ENCODE peak calls at places on chromosome 4, in four cellular contexts. S is ovary, E is H1, Q is suprapubic skin. G is an unnamed sample.

GRCh38 chr4:65798498-65799127 is 128.3 kb upstream of the EPHA5 start:
- DNase-seq in Q (no peak), S (no peak), E (no peak), G (no peak)

GRCh38 chr4:146110847-146111485 is 64.6 kb upstream of the LSM6 start:
- DNase-seq in E (no peak), S (no peak), Q (no peak), G (peak)

GRCh38 chr4:10879411-10880110 is 195.0 kb upstream of the CLNK start:
- DNase-seq in Q (no peak), S (no peak), E (no peak), G (no peak)

GRCh38 chr4:141375855-141376254 is 155.2 kb downstream of the ZNF330 start:
- DNase-seq in E (no peak), S (no peak), Q (no peak), G (no peak)

GRCh38 chr4:73816814-73817213 is 19.7 kb upstream of the CXCL6 start:
- DNase-seq in E (no peak), S (no peak), Q (no peak), G (no peak)

GRCh38 chr4:86233681-86234080 is 126.2 kb downstream of the MAPK10 start:
- DNase-seq in Q (no peak), E (no peak), S (no peak), G (no peak)

GRCh38 chr4:16083217-16084191 is at the start of gene PROM1:
- DNase-seq in E (peak), S (no peak), Q (no peak), G (peak)

GRCh38 chr4:105074097-105074496 is 72.6 kb upstream of the TET2 start:
- DNase-seq in S (no peak), Q (no peak), E (no peak), G (no peak)

GRCh38 chr4:132955146-132955545 is 193.9 kb upstream of the PCDH10 start:
- DNase-seq in S (no peak), E (no peak), Q (no peak), G (no peak)

GRCh38 chr4:79232555-79232954 is 93.3 kb downstream of the NAA11 start:
- DNase-seq in E (no peak), S (no peak), Q (no peak), G (no peak)

GRCh38 chr4:36244257-36245084 is at the start of gene ARAP2:
- DNase-seq in E (peak), Q (no peak), S (no peak), G (no peak)

GRCh38 chr4:90120037-90120436 is 7.2 kb upstream of the CCSER1 start:
- DNase-seq in Q (no peak), E (no peak), S (no peak), G (no peak)

GRCh38 chr4:41148292-41148691 is 66.0 kb downstream of the APBB2 start:
- DNase-seq in E (no peak), S (no peak), Q (no peak), G (no peak)

GRCh38 chr4:71138007-71138600 is 144.7 kb downstream of the DCK start:
- DNase-seq in Q (no peak), E (no peak), S (no peak), G (no peak)

GRCh38 chr4:80231180-80231579 is 33.9 kb downstream of the PRDM8 start:
- DNase-seq in S (no peak), Q (no peak), E (no peak), G (no peak)

GRCh38 chr4:83054928-83055327 is 19.9 kb downstream of the COPS4 start:
- DNase-seq in S (no peak), E (no peak), Q (no peak), G (no peak)

GRCh38 chr4:170008376-170008775 is 17.8 kb downstream of the MFAP3L start:
- DNase-seq in S (no peak), E (peak), Q (no peak), G (peak)

GRCh38 chr4:76683154-76683553 is 214.8 kb downstream of the SOWAHB start:
- DNase-seq in Q (no peak), S (no peak), E (no peak), G (no peak)

GRCh38 chr4:149264093-149264733 is 551.4 kb downstream of the IQCM start:
- DNase-seq in S (no peak), Q (no peak), E (peak), G (no peak)

GRCh38 chr4:128663325-128663724 is 146.2 kb upstream of the JADE1 start:
- DNase-seq in S (no peak), E (no peak), Q (no peak), G (no peak)

GRCh38 chr4:3324093-3324815 is 31.4 kb downstream of the RGS12 start:
- DNase-seq in E (peak), Q (no peak), S (peak), G (no peak)

GRCh38 chr4:5787311-5787710 is 76.3 kb downstream of the EVC start:
- DNase-seq in S (no peak), Q (peak), E (peak), G (no peak)

GRCh38 chr4:54658321-54659093 is 750 bp downstream of the KIT start:
- DNase-seq in E (peak), Q (peak), S (peak), G (no peak)

GRCh38 chr4:103719320-103720204 is at the start of gene TACR3:
- DNase-seq in Q (no peak), S (no peak), E (peak), G (no peak)

GRCh38 chr4:71430609-71431008 is 91.8 kb downstream of the SLC4A4 start:
- DNase-seq in E (no peak), Q (no peak), S (no peak), G (no peak)

GRCh38 chr4:128868758-128869157 is 59.3 kb downstream of the JADE1 start:
- DNase-seq in E (peak), Q (no peak), S (no peak), G (no peak)

GRCh38 chr4:41346306-41347061 is 89.8 kb downstream of the UCHL1 start:
- DNase-seq in E (no peak), Q (no peak), S (no peak), G (no peak)

GRCh38 chr4:98113005-98113404 is 30.3 kb downstream of the STPG2 start:
- DNase-seq in S (peak), Q (no peak), E (no peak), G (no peak)

GRCh38 chr4:14924945-14925344 is 77.3 kb upstream of the CPEB2 start:
- DNase-seq in S (no peak), E (no peak), Q (no peak), G (no peak)

GRCh38 chr4:145409393-145409792 is 72.3 kb upstream of the SMAD1 start:
- DNase-seq in E (no peak), S (no peak), Q (no peak), G (no peak)

GRCh38 chr4:14837860-14838259 is 164.4 kb upstream of the CPEB2 start:
- DNase-seq in Q (no peak), S (no peak), E (no peak), G (no peak)

GRCh38 chr4:139267301-139267700 is 12.7 kb downstream of the MGARP start:
- DNase-seq in S (no peak), E (no peak), Q (no peak), G (no peak)

GRCh38 chr4:53908661-53909078 is 155.7 kb downstream of the CHIC2 start:
- DNase-seq in Q (no peak), S (peak), E (no peak), G (no peak)

GRCh38 chr4:165053645-165054044 is at the start of gene TRIM75:
- DNase-seq in Q (no peak), S (no peak), E (no peak), G (no peak)

GRCh38 chr4:40579983-40580382 is 49.7 kb downstream of the RBM47 start:
- DNase-seq in S (no peak), E (no peak), Q (no peak), G (no peak)

GRCh38 chr4:133891001-133891400 is 310.6 kb downstream of the PABPC4L start:
- DNase-seq in Q (no peak), E (no peak), S (no peak), G (no peak)

GRCh38 chr4:54077812-54078211 is 13.4 kb upstream of the CHIC2 start:
- DNase-seq in Q (no peak), S (no peak), E (no peak), G (no peak)

DNA sequence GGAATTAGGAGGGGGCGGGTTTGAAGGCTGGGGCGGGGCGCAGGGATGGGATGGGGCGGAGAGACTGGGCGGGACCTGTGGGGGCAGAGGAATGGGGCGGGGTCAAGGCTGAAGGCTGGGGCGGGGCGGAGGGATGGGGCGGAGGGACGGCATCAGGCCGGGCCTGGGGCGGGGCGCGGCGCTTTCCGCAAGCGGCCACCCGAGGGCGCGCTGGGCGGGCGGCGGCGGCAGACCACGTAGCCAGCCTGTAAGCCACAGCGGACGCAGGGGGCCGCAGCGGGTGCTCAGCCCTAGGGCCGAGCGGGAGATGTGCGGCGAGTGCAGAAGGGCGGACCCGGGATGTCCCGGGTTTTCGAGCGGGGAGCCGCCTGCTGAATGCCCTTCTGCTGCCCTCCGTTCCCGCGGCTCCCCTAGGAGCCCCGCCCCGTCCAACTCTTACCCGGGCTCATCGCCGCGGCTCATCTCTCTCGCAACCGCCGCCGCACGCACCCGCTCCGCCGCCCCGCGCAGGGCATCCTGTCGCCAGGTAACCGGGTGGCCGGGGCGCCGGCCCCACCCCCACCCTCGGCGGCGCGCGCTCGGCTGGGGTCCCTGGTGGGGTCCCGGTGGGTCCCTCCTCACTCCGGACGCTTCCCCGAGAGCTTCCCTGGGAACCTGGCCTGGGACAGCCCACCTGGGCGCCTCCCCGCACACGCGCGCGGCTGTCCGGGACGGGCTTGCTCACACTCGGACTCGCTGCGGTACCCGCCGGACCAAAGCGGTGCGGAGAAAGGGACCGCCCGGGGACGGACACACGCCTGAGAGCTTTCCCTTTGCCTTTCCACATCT is at the start of gene CCDC110:
- DNase-seq in Q (peak), E (peak), S (peak), G (peak)
- TF ChIP-seq POLR2A in Q (no peak), E (no peak), S (peak), G (no peak)

DNA sequence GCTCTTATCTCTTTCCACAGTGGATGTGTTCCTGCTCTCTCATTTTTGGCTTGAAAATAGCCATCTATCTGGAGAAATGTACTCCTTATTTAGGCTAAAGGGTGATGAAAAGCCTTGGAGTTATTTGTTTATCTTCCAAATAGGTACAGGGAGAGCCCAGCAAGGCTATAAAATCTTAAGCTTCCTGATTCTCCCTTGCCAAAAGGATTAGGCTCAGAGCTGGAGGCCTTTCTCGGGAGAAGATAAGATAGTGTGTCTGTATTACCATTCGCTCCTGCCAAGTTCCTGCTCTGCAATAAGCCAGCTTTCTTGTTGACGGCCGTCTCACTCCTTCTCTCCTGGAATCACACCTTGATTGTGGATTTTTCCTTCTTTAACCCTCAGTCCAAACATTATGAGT is 171.7 kb upstream of the TTC29 start:
- DNase-seq in S (no peak), Q (no peak), E (no peak), G (no peak)
- H3K27ac ChIP-seq in S (no peak), Q (no peak), E (no peak), G (no peak)

GRCh38 chr4:39233114-39233513 is 50.8 kb downstream of the WDR19 start:
- DNase-seq in E (no peak), Q (no peak), S (no peak), G (no peak)

GRCh38 chr4:39230462-39230861 is 48.1 kb downstream of the WDR19 start:
- DNase-seq in E (no peak), S (no peak), Q (no peak), G (no peak)

GRCh38 chr4:39233783-39234182 is 51.5 kb downstream of the WDR19 start:
- DNase-seq in E (no peak), Q (no peak), S (no peak), G (no peak)

GRCh38 chr4:39231660-39232059 is 49.3 kb downstream of the WDR19 start:
- DNase-seq in S (no peak), Q (no peak), E (no peak), G (no peak)

GRCh38 chr4:39232100-39232499 is 49.8 kb downstream of the WDR19 start:
- DNase-seq in S (no peak), E (no peak), Q (no peak), G (no peak)
- TF ChIP-seq POLR2A in S (no peak), E (no peak), Q (no peak), G (no peak)

GRCh38 chr4:124940387-124940786 is 227.9 kb upstream of the ANKRD50 start:
- DNase-seq in Q (no peak), S (no peak), E (no peak), G (no peak)

GRCh38 chr4:124943938-124944337 is 231.4 kb upstream of the ANKRD50 start:
- DNase-seq in S (no peak), Q (no peak), E (no peak), G (no peak)

GRCh38 chr4:124945422-124945821 is 232.9 kb upstream of the ANKRD50 start:
- DNase-seq in S (no peak), E (no peak), Q (no peak), G (no peak)

GRCh38 chr4:124941267-124941666 is 228.7 kb upstream of the ANKRD50 start:
- DNase-seq in Q (no peak), S (no peak), E (no peak), G (no peak)

DNA sequence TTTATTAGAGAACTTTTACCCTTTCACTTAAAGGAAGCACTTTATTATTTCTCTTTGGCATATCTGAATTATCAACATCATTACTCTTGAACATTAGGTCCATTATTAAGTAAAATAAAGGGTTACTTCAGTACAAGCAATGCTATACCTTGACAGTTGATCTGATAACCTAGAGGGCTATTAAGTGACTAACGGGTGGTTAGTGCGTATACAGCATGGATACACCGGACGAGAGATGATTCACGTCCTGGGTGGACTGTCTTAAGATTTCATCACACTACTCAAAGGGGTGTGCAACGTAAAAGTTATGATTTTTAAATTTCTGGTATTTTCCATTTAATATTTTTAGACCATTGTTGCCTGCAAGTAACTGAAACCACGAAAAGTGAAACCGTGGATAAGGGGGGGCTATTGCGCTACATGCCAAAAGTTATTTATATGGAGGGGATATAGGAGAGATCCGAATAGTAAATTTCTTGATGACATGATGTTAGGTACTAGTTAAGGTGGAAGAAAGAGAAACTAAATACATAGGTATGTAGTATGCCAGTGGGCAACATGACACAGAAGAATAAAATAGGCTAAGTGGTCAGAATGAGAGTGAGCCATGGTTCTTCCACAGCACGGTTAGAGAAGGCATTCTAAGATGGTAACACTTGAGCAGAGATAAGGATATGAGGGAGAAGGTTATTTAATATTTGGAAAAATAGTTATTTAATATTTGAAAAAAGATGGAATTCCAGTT is 230.8 kb upstream of the ANKRD50 start:
- DNase-seq in Q (no peak), E (no peak), S (no peak), G (no peak)
- H3K27ac ChIP-seq in Q (no peak), E (no peak), S (no peak), G (no peak)

DNA sequence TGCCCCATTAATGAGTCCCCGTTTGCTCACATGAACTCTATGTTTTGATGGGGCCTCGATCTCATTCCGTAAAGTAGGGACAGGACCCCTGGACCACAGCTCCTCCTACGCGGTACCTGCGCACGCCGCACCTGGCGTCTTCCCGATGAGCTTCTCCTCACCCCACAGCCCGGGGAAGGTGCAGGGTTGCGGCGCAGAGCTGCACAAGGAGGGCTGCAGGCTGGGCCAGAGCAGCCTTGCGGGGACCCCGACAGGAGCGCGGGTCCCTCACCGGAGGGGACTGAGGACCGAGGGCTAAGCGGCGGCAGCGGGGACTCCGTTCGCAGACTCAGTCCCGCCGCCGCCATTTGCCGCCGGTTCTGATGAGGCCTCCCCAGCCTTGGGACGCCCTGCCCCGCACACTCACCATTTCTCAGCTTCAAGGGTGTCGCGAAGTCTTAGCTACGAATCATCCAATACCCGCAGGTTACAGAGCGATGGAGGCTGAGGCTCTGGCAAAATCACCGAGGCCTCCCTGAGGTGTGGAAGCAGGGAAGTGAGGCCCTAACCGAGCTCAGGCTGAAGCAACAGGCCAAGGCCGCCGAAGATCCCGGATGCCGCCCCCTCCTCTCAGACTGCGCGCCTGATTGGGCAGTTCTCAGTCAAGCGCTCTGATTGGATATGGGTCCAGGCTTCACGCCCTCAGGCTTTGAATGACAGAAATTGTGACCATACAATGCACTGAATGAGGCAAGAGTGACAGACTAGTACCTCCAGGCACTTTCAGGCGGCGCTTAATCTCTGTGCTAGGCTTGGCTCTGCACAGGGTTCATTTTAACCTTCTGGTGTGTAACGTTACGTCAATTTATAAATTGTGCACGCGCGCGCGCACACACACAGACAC is 25.1 kb downstream of the ZNF721 start:
- DNase-seq in S (peak), Q (peak), E (peak), G (peak)
- TF ChIP-seq POLR2A in S (peak), Q (peak), E (peak), G (peak)

DNA sequence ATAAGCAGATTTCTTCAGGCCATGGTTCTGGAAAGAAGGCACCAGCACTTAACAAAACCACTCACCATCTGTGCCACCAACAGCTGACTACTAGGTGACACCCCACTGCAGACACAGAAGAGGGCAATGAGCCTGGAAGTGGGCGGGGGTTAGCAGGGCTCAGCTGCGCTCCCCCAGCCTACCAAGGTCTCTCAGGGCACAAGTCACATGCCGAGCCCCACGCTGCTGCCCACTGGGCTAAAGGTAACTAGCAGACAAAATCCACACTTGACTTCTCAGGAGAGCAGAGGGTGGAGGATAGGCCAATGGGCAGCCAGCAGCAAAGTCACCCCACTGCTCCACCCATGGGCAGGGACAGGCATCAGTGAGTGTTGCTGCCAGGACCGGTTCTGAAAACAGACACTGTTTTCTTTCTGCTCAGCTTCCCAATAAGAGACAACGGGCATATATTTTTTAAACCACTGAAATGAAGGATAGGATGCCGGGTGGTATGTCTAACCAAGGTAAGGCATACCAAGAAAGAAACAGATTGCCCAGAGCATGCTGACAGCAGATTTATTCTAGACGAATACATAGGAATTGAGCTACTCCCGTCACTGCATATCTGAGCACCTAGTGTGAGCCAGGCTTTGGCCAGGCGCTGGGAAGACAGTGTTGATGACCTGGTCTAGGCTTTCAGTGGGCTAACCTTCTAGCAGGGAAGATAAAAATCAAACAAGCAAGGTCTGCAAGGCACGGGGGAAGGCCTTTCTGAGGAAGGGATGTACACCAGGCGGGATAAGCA is 20.1 kb downstream of the ACSL1 start:
- DNase-seq in Q (peak), S (no peak), E (no peak), G (no peak)
- H3K27ac ChIP-seq in Q (peak), S (no peak), E (no peak), G (no peak)